ENCODE peak calls at places on chromosomes 1 and 21, in eight cellular contexts. P is activated B cell treated with CpG ODN at 0.5 μM for 24 hours; S is suprapubic skin; R is hepatocyte; O is psoas muscle; K is CD4-positive, alpha-beta T cell; Z is kidney; H is neural crest cell. A is an unnamed sample.

GRCh38 chr1:25675729-25676476 is 59.3 kb downstream of the MAN1C1 start:
- DNase-seq in K (peak), P (no peak), O (no peak), S (no peak), R (no peak), Z (no peak), H (no peak), A (no peak)

GRCh38 chr1:232009741-232010140 is 383.2 kb downstream of the DISC1 start:
- DNase-seq in P (no peak), H (no peak), R (no peak), K (no peak), O (no peak), Z (no peak), S (no peak), A (no peak)

GRCh38 chr1:91889717-91890459 is 3.9 kb upstream of the TGFBR3 start:
- DNase-seq in S (no peak), K (no peak), Z (no peak), O (no peak), R (peak), H (no peak), P (no peak), A (no peak)

GRCh38 chr1:156504062-156504813 is 3.7 kb upstream of the MEF2D start:
- DNase-seq in S (no peak), K (no peak), R (no peak), H (no peak), O (no peak), P (no peak), Z (peak), A (peak)

GRCh38 chr1:105997516-105997915 is 1059.0 kb upstream of the PRMT6 start:
- DNase-seq in K (no peak), O (no peak), R (no peak), Z (no peak), P (no peak), S (no peak), H (no peak), A (no peak)

GRCh38 chr1:1092890-1093609 is 18.9 kb upstream of the RNF223 start:
- DNase-seq in H (no peak), P (no peak), Z (peak), K (no peak), R (peak), S (no peak), O (no peak), A (no peak)

GRCh38 chr1:50705041-50705440 is 255.0 kb downstream of the FAF1 start:
- DNase-seq in Z (no peak), R (no peak), O (no peak), H (no peak), S (no peak), K (no peak), P (no peak), A (no peak)

GRCh38 chr1:65166572-65167305 is 18.7 kb downstream of the AK4 start:
- DNase-seq in K (no peak), P (no peak), R (no peak), Z (no peak), H (no peak), S (no peak), O (no peak), A (no peak)

GRCh38 chr1:215891266-215891665 is 324.2 kb downstream of the KCTD3 start:
- DNase-seq in H (no peak), Z (no peak), S (no peak), O (no peak), P (no peak), K (no peak), R (no peak), A (peak)

GRCh38 chr1:229461032-229461668 is 27.3 kb upstream of the ACTA1 start:
- DNase-seq in R (no peak), Z (no peak), K (no peak), H (no peak), P (no peak), O (no peak), S (no peak), A (no peak)

GRCh38 chr1:36359911-36360310 is 25.8 kb downstream of the STK40 start:
- DNase-seq in H (no peak), O (no peak), R (no peak), Z (no peak), K (peak), S (no peak), P (no peak), A (no peak)

GRCh38 chr1:56095924-56096655 is 483.3 kb downstream of the PLPP3 start:
- DNase-seq in P (no peak), O (peak), R (no peak), S (no peak), H (no peak), K (no peak), Z (no peak), A (no peak)

GRCh38 chr1:225877570-225877969 is 4.6 kb downstream of the TMEM63A start:
- DNase-seq in O (peak), K (no peak), H (peak), P (no peak), Z (peak), R (peak), S (no peak), A (peak)

GRCh38 chr1:211944733-211945500 is 90.4 kb downstream of the INTS7 start:
- DNase-seq in Z (peak), H (no peak), P (no peak), R (peak), K (no peak), O (no peak), S (no peak), A (no peak)

GRCh38 chr1:33338495-33339211 is 17.8 kb upstream of the A3GALT2 start:
- DNase-seq in R (peak), H (peak), Z (peak), S (no peak), O (peak), P (no peak), K (no peak), A (peak)

GRCh38 chr1:15016526-15016925 is 137.0 kb upstream of the TMEM51 start:
- DNase-seq in S (no peak), R (no peak), H (no peak), K (no peak), Z (no peak), O (no peak), P (no peak), A (no peak)

GRCh38 chr1:38125016-38125415 is 78.4 kb upstream of the POU3F1 start:
- DNase-seq in O (no peak), R (no peak), S (no peak), Z (no peak), P (no peak), K (no peak), H (no peak), A (no peak)

GRCh38 chr1:41537788-41538351 is 53.4 kb upstream of the EDN2 start:
- DNase-seq in P (peak), Z (peak), R (peak), O (peak), H (no peak), K (no peak), S (peak), A (no peak)

GRCh38 chr1:4726620-4727341 is 72.4 kb downstream of the AJAP1 start:
- DNase-seq in R (peak), K (no peak), S (no peak), Z (peak), H (no peak), P (no peak), O (no peak), A (no peak)

GRCh38 chr1:202221911-202222909 is 28.6 kb downstream of the LGR6 start:
- DNase-seq in K (no peak), H (no peak), R (peak), S (no peak), Z (no peak), P (no peak), O (no peak), A (no peak)

GRCh38 chr1:10208537-10208936 is 1.8 kb upstream of the KIF1B start:
- DNase-seq in O (no peak), S (no peak), Z (no peak), H (no peak), R (no peak), K (no peak), P (no peak), A (no peak)

GRCh38 chr1:179558078-179558477 is 17.7 kb downstream of the NPHS2 start:
- DNase-seq in H (no peak), S (no peak), O (no peak), P (no peak), R (no peak), Z (no peak), K (no peak), A (no peak)

GRCh38 chr1:35047188-35047858 is 15.6 kb upstream of the ZMYM6 start:
- DNase-seq in P (no peak), Z (no peak), K (no peak), R (no peak), S (no peak), H (no peak), O (no peak), A (peak)

GRCh38 chr1:246428542-246429308 is 78.4 kb downstream of the SMYD3 start:
- DNase-seq in P (no peak), Z (no peak), K (no peak), H (no peak), S (no peak), R (no peak), O (no peak), A (no peak)

GRCh38 chr21:44423941-44424607 is 31.2 kb upstream of the LRRC3 start:
- DNase-seq in P (no peak), H (no peak), K (no peak), S (peak), O (no peak), Z (peak), R (no peak), A (no peak)

GRCh38 chr1:8814870-8815269 is 2.6 kb downstream of the RERE start:
- DNase-seq in S (no peak), P (no peak), K (no peak), O (no peak), H (no peak), R (peak), Z (no peak), A (peak)

GRCh38 chr1:11105586-11105985 is 5.9 kb upstream of the EXOSC10 start:
- DNase-seq in P (no peak), K (no peak), H (no peak), O (no peak), S (peak), Z (no peak), R (no peak), A (no peak)

GRCh38 chr1:37865348-37866119 is 6.1 kb upstream of the MTF1 start:
- DNase-seq in K (no peak), P (no peak), H (no peak), S (no peak), R (no peak), O (no peak), Z (no peak), A (no peak)

GRCh38 chr1:246329900-246330299 is 177.2 kb downstream of the SMYD3 start:
- DNase-seq in Z (no peak), O (no peak), K (no peak), S (no peak), R (no peak), P (no peak), H (no peak), A (no peak)

GRCh38 chr1:234776256-234776874 is 166.4 kb upstream of the IRF2BP2 start:
- DNase-seq in O (no peak), P (no peak), S (peak), H (no peak), R (no peak), K (no peak), Z (peak), A (peak)

GRCh38 chr1:180631197-180631765 is 541 bp upstream of the XPR1 start:
- DNase-seq in S (no peak), H (no peak), R (no peak), Z (no peak), K (no peak), P (no peak), O (no peak), A (peak)

DNA sequence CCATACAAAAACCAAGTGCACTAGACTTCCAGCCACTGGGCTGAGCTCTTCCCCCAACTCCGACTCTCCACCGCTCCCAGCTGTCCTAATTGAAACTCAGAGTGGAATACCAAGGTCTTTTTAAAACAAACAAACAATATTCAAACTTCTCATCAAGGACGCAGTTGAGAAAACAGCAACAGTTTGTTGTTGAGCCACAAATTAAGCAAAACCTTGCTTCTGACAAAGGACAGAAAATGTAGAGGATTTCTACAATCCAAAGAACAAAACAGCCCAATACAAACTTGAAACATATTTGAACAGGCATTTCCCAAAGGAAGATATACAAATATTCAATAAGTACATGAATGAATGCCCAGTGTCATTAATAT is 28.4 kb downstream of the RSPH1 start:
- DNase-seq in O (no peak), S (no peak), H (no peak), P (no peak), K (no peak), Z (no peak), R (no peak), A (no peak)
- TF ChIP-seq CTCF in O (no peak), S (no peak), H (no peak), P (no peak), K (no peak), Z (no peak), R (no peak), A (no peak)

GRCh38 chr1:31706384-31707058 is 2.7 kb upstream of the COL16A1 start:
- DNase-seq in S (no peak), K (no peak), Z (no peak), P (no peak), H (no peak), O (no peak), R (no peak), A (no peak)

GRCh38 chr1:31704261-31705079 is 653 bp upstream of the COL16A1 start:
- DNase-seq in K (no peak), S (no peak), H (no peak), R (peak), O (peak), P (no peak), Z (no peak), A (peak)

GRCh38 chr1:31703431-31704260 is at the start of gene COL16A1:
- DNase-seq in Z (peak), S (peak), P (no peak), K (no peak), H (no peak), O (peak), R (peak), A (peak)

GRCh38 chr1:31702836-31703404 is 897 bp downstream of the COL16A1 start:
- DNase-seq in S (no peak), O (no peak), K (no peak), Z (no peak), P (no peak), H (no peak), R (no peak), A (no peak)

GRCh38 chr1:31705080-31705866 is 1.5 kb upstream of the COL16A1 start:
- DNase-seq in O (peak), R (peak), S (no peak), H (no peak), Z (peak), K (peak), P (peak), A (peak)
- TF ChIP-seq CTCF in O (no peak), R (peak), S (peak), H (no peak), Z (no peak), K (no peak), P (no peak), A (peak)

DNA sequence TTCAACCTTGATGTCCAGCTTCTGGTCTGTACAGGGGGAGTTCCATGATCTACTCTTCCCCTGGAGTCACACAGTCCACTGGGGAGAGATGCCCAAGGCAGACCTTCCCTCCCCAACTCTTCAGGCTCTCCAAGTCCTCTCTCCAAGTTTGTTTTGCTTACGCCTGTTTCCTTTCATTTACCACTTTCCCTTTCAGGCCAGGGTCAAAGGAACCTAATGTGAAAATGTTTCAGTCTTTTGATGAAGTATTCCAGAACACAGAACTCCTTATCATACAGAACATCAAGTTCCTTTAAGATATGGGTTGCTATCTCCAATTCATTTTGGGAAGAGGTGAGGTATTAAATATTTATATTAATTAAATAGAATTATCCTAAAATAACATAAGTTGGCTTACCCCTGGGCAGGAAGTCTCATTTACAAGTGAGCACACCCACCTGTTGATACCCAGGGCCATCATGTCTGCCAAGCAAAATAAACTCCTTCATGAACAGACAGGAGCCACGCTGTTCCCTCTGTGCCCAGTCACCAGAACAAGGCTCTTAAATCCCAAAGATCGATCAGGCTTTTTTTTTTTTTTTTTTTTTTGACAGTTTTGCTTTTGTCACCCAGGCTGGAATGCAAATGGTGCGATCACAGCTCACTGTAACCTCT is 82.2 kb upstream of the LYST start:
- DNase-seq in K (no peak), O (no peak), P (no peak), Z (no peak), R (no peak), S (no peak), H (no peak), A (no peak)
- TF ChIP-seq CTCF in K (no peak), O (no peak), P (no peak), Z (no peak), R (no peak), S (no peak), H (no peak), A (no peak)

DNA sequence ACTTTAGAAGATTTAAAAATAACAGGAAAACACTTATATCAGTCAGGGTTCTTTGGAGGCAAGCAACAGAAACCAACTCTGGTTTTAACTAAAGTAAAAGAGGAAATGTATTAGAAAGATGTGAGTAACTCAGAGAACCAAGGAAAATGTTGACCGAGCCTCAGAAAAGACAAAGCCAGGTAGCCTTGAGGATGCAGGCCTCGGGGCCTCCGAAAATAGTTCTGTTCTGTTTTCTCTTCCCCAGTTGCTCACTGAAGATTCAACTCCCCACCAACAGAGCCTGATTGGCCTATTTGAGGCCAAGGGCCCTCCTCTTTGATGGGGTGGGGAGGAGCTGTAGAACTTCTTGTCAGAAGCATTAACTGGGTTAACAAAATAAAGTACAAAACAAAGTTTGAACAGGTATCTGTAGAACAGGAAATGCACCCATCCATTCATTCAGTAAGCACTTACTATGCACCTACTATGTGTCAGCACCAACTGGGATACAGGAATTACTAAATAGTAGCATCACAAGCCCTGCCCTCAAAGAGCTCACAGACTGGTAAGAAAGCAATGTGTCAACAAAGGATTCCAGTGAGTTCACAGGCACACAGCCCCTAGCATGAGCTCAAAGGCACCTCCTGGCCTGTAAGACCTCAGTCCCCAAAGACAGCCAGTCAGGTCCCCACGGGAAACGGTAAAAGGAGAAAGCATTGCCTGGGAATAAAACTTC is 12.6 kb downstream of the SLAMF8 start:
- DNase-seq in Z (no peak), H (no peak), K (no peak), R (no peak), O (no peak), S (no peak), P (no peak), A (no peak)
- TF ChIP-seq CTCF in Z (no peak), H (no peak), K (no peak), R (no peak), O (no peak), S (no peak), P (no peak), A (no peak)